ENCODE peak calls at places on chromosomes 1 and 21, in nine cellular contexts. One of them, this sample, is unnamed.

GRCh38 chr1:233327938-233328660 is 575 bp downstream of the MAP3K21 start:
- DNase-seq in thoracic aorta: no peak
- DNase-seq in testis: no peak
- DNase-seq in A549: no peak
- DNase-seq in coronary artery: no peak
- DNase-seq in left lung: peak; percentile 89
- DNase-seq in Panc1: no peak
- DNase-seq in fibroblast of lung: no peak
- DNase-seq in lower lobe of right lung: peak; percentile 61
- DNase-seq in this sample: peak; percentile 55

GRCh38 chr1:241470908-241471610 is 48.5 kb downstream of the FH start:
- DNase-seq in thoracic aorta: no peak
- DNase-seq in testis: no peak
- DNase-seq in A549: no peak
- DNase-seq in coronary artery: no peak
- DNase-seq in left lung: no peak
- DNase-seq in Panc1: no peak
- DNase-seq in fibroblast of lung: no peak
- DNase-seq in lower lobe of right lung: no peak
- DNase-seq in this sample: no peak

GRCh38 chr1:11970441-11971185 is 9.6 kb upstream of the MFN2 start:
- DNase-seq in thoracic aorta: no peak
- DNase-seq in testis: no peak
- DNase-seq in A549: no peak
- DNase-seq in coronary artery: no peak
- DNase-seq in left lung: no peak
- DNase-seq in Panc1: no peak
- DNase-seq in fibroblast of lung: no peak
- DNase-seq in lower lobe of right lung: no peak
- DNase-seq in this sample: no peak

GRCh38 chr1:157124855-157125254 is 13.3 kb downstream of the ETV3 start:
- DNase-seq in thoracic aorta: no peak
- DNase-seq in testis: no peak
- DNase-seq in A549: no peak
- DNase-seq in coronary artery: no peak
- DNase-seq in left lung: no peak
- DNase-seq in Panc1: no peak
- DNase-seq in fibroblast of lung: no peak
- DNase-seq in lower lobe of right lung: no peak
- DNase-seq in this sample: no peak

GRCh38 chr1:173669491-173669941 is at the start of gene ANKRD45:
- DNase-seq in thoracic aorta: no peak
- DNase-seq in testis: peak; percentile 80
- DNase-seq in A549: peak; percentile 43
- DNase-seq in coronary artery: no peak
- DNase-seq in left lung: peak; percentile 83
- DNase-seq in Panc1: no peak
- DNase-seq in fibroblast of lung: peak; percentile 45
- DNase-seq in lower lobe of right lung: peak; percentile 68
- DNase-seq in this sample: peak; percentile 76

GRCh38 chr1:200556005-200556404 is 64.5 kb downstream of the KIF14 start:
- DNase-seq in thoracic aorta: no peak
- DNase-seq in testis: no peak
- DNase-seq in A549: no peak
- DNase-seq in coronary artery: no peak
- DNase-seq in left lung: no peak
- DNase-seq in Panc1: no peak
- DNase-seq in fibroblast of lung: peak; percentile 31
- DNase-seq in lower lobe of right lung: no peak
- DNase-seq in this sample: no peak

GRCh38 chr1:110239491-110240430 is 29.6 kb downstream of the KCNC4 start:
- DNase-seq in thoracic aorta: no peak
- DNase-seq in testis: no peak
- DNase-seq in A549: no peak
- DNase-seq in coronary artery: no peak
- DNase-seq in left lung: no peak
- DNase-seq in Panc1: no peak
- DNase-seq in fibroblast of lung: no peak
- DNase-seq in lower lobe of right lung: no peak
- DNase-seq in this sample: no peak

GRCh38 chr1:248303324-248303723 is at the start of gene OR2T12:
- DNase-seq in thoracic aorta: no peak
- DNase-seq in testis: no peak
- DNase-seq in A549: no peak
- DNase-seq in coronary artery: no peak
- DNase-seq in left lung: no peak
- DNase-seq in Panc1: no peak
- DNase-seq in fibroblast of lung: no peak
- DNase-seq in lower lobe of right lung: no peak
- DNase-seq in this sample: no peak

GRCh38 chr1:33047839-33048305 is 11.2 kb upstream of the AK2 start:
- DNase-seq in thoracic aorta: no peak
- DNase-seq in testis: no peak
- DNase-seq in A549: no peak
- DNase-seq in coronary artery: no peak
- DNase-seq in left lung: no peak
- DNase-seq in Panc1: no peak
- DNase-seq in fibroblast of lung: peak; percentile 51
- DNase-seq in lower lobe of right lung: no peak
- DNase-seq in this sample: no peak

GRCh38 chr1:115317101-115318012 is 20.7 kb downstream of the NGF start:
- DNase-seq in thoracic aorta: no peak
- DNase-seq in testis: no peak
- DNase-seq in A549: no peak
- DNase-seq in coronary artery: no peak
- DNase-seq in left lung: no peak
- DNase-seq in Panc1: no peak
- DNase-seq in fibroblast of lung: no peak
- DNase-seq in lower lobe of right lung: no peak
- DNase-seq in this sample: no peak

GRCh38 chr1:53176452-53177344 is 19.9 kb upstream of the CPT2 start:
- DNase-seq in thoracic aorta: no peak
- DNase-seq in testis: peak; percentile 55
- DNase-seq in A549: no peak
- DNase-seq in coronary artery: no peak
- DNase-seq in left lung: no peak
- DNase-seq in Panc1: no peak
- DNase-seq in fibroblast of lung: peak; percentile 56
- DNase-seq in lower lobe of right lung: peak; percentile 57
- DNase-seq in this sample: peak; percentile 41

DNA sequence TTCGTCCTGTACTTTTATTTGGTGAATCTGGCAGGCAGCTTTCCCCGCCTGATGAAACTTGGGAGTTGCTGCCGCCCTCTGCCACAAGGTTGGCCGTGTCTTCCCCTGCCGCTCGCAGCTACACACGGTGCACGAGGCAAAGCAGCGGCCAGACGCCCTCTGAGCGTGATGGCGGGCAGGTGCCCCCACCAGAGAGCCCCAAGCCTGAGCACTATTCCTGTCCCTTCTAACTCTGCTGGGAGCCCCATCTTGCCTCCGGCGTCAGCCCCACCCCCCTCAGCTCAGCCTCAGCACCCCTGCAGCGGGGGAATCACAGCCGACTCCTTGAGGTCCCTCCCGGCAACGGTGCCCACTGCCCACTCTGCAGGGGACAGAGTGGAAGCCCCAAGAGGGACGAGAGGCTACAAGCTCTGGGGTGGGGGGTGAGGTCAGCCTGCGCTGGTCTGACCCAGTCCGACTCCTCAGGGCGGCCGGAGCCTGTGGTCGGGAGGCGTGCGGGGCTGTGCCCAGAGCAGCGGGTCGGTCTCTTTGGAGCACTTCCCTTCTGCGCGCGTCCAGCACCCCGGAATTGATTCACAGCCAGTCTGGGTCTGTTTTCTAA is 41.3 kb downstream of the RIPK4 start:
- DNase-seq in thoracic aorta: no peak
- DNase-seq in testis: no peak
- DNase-seq in A549: no peak
- DNase-seq in coronary artery: no peak
- DNase-seq in left lung: peak; percentile 76
- DNase-seq in Panc1: no peak
- DNase-seq in fibroblast of lung: no peak
- DNase-seq in lower lobe of right lung: no peak
- DNase-seq in this sample: no peak
- H3K27ac ChIP-seq in thoracic aorta: no peak overlapping the region
- H3K27ac ChIP-seq in testis: no peak overlapping the region
- H3K27ac ChIP-seq in A549: peak overlapping the region; percentile 89
- H3K27ac ChIP-seq in coronary artery: no peak overlapping the region
- H3K27ac ChIP-seq in left lung: no peak overlapping the region
- H3K27ac ChIP-seq in Panc1: peak overlapping the region; percentile 90
- H3K27ac ChIP-seq in fibroblast of lung: no peak overlapping the region
- H3K27ac ChIP-seq in lower lobe of right lung: peak overlapping the region; percentile 31
- H3K27ac ChIP-seq in this sample: no peak overlapping the region

DNA sequence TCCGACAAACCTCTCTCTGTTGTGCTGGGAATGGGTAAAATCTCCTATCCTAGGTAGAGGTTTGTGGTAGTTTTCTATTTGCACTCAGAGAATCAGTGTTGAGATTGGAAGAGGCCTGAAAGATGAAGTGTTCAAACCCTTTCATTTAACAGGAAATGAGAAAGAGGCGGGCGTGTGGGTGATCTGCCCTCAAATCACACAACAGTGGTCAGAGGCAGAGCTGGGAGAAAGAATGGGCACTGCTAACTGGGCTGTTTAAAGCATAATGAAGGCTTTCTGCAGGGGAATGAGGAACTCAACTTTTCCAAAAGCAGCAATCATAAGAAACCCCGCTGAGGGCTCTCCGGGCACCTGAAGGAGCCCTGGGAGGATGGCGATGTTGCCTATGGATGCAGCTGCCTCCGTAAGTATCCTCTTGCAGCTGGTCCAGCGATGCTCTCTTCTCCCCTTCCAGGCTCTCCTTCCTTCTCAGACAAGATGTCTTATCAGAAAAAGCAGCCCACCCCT is 1.0 kb downstream of the LORICRIN start:
- DNase-seq in thoracic aorta: no peak
- DNase-seq in testis: no peak
- DNase-seq in A549: no peak
- DNase-seq in coronary artery: no peak
- DNase-seq in left lung: no peak
- DNase-seq in Panc1: no peak
- DNase-seq in fibroblast of lung: no peak
- DNase-seq in lower lobe of right lung: no peak
- DNase-seq in this sample: no peak
- H3K4me3 ChIP-seq in thoracic aorta: peak overlapping the region; percentile 71
- H3K4me3 ChIP-seq in testis: peak overlapping the region; percentile 50
- H3K4me3 ChIP-seq in A549: no peak overlapping the region
- H3K4me3 ChIP-seq in coronary artery: peak overlapping the region; percentile 73
- H3K4me3 ChIP-seq in left lung: no peak overlapping the region
- H3K4me3 ChIP-seq in Panc1: no peak overlapping the region
- H3K4me3 ChIP-seq in fibroblast of lung: no peak overlapping the region
- H3K4me3 ChIP-seq in lower lobe of right lung: peak overlapping the region; percentile 51
- H3K4me3 ChIP-seq in this sample: peak overlapping the region; percentile 34

GRCh38 chr1:201785291-201785690 is 43.7 kb upstream of the IPO9 start:
- DNase-seq in thoracic aorta: no peak
- DNase-seq in testis: no peak
- DNase-seq in A549: no peak
- DNase-seq in coronary artery: no peak
- DNase-seq in left lung: no peak
- DNase-seq in Panc1: no peak
- DNase-seq in fibroblast of lung: no peak
- DNase-seq in lower lobe of right lung: no peak
- DNase-seq in this sample: no peak

GRCh38 chr1:201783572-201783971 is 45.4 kb upstream of the IPO9 start:
- DNase-seq in thoracic aorta: no peak
- DNase-seq in testis: no peak
- DNase-seq in A549: no peak
- DNase-seq in coronary artery: no peak
- DNase-seq in left lung: no peak
- DNase-seq in Panc1: no peak
- DNase-seq in fibroblast of lung: no peak
- DNase-seq in lower lobe of right lung: no peak
- DNase-seq in this sample: no peak

GRCh38 chr1:201781447-201781846 is 47.5 kb upstream of the IPO9 start:
- DNase-seq in thoracic aorta: no peak
- DNase-seq in testis: no peak
- DNase-seq in A549: no peak
- DNase-seq in coronary artery: no peak
- DNase-seq in left lung: no peak
- DNase-seq in Panc1: no peak
- DNase-seq in fibroblast of lung: peak; percentile 71
- DNase-seq in lower lobe of right lung: no peak
- DNase-seq in this sample: no peak

GRCh38 chr1:201782353-201782752 is 46.6 kb upstream of the IPO9 start:
- DNase-seq in thoracic aorta: no peak
- DNase-seq in testis: no peak
- DNase-seq in A549: no peak
- DNase-seq in coronary artery: no peak
- DNase-seq in left lung: no peak
- DNase-seq in Panc1: no peak
- DNase-seq in fibroblast of lung: no peak
- DNase-seq in lower lobe of right lung: no peak
- DNase-seq in this sample: no peak

DNA sequence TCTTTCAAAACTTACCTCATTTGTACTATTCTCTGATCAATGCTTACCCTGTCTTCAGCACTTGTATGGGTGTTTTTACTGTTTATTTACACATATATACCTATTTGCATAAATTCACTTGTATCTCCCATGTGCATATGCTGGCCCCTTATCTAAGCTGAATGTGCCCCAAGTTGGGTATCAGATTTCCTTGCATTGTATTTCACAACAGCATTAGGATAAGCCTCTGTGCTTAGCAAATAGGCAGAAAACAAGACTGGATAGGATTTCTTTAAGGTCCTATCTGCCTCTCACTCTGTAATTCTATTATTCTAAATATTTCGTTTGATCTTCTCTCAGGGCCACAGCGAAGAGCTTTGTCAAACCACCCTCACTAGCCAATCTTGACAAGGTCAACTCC is 45.9 kb upstream of the IPO9 start:
- DNase-seq in thoracic aorta: no peak
- DNase-seq in testis: no peak
- DNase-seq in A549: no peak
- DNase-seq in coronary artery: no peak
- DNase-seq in left lung: no peak
- DNase-seq in Panc1: no peak
- DNase-seq in fibroblast of lung: peak; percentile 53
- DNase-seq in lower lobe of right lung: no peak
- DNase-seq in this sample: no peak
- H3K27ac ChIP-seq in thoracic aorta: peak overlapping the region; percentile 72
- H3K27ac ChIP-seq in testis: no peak overlapping the region
- H3K27ac ChIP-seq in A549: no peak overlapping the region
- H3K27ac ChIP-seq in coronary artery: no peak overlapping the region
- H3K27ac ChIP-seq in left lung: no peak overlapping the region
- H3K27ac ChIP-seq in Panc1: no peak overlapping the region
- H3K27ac ChIP-seq in fibroblast of lung: no peak overlapping the region
- H3K27ac ChIP-seq in lower lobe of right lung: no peak overlapping the region
- H3K27ac ChIP-seq in this sample: peak overlapping the region; percentile 78

GRCh38 chr1:13583964-13584791 is 546 bp downstream of the PDPN start:
- DNase-seq in thoracic aorta: no peak
- DNase-seq in testis: peak; percentile 50
- DNase-seq in A549: no peak
- DNase-seq in coronary artery: no peak
- DNase-seq in left lung: no peak
- DNase-seq in Panc1: no peak
- DNase-seq in fibroblast of lung: peak; percentile 10
- DNase-seq in lower lobe of right lung: peak; percentile 55
- DNase-seq in this sample: peak; percentile 72
- H3K4me3 ChIP-seq in thoracic aorta: peak overlapping the region; percentile 78
- H3K4me3 ChIP-seq in testis: peak overlapping the region; percentile 61
- H3K4me3 ChIP-seq in A549: no peak overlapping the region
- H3K4me3 ChIP-seq in coronary artery: peak overlapping the region; percentile 64
- H3K4me3 ChIP-seq in left lung: peak overlapping the region; percentile 34
- H3K4me3 ChIP-seq in Panc1: no peak overlapping the region
- H3K4me3 ChIP-seq in fibroblast of lung: peak overlapping the region; percentile 39
- H3K4me3 ChIP-seq in lower lobe of right lung: peak overlapping the region; percentile 54
- H3K4me3 ChIP-seq in this sample: peak overlapping the region; percentile 53

This sample was measured in cardiac muscle cell.